ENCODE peak calls at places on chromosomes 13 and 19, in six cellular contexts. One of them, this sample, is unnamed.

GRCh38 chr13:50365300-50365682 is 350.0 kb downstream of the KCNRG start:
- DNase-seq in GM12865: no peak
- DNase-seq in mucosa of gallbladder: no peak
- DNase-seq in Right ventricle myocardium superior: no peak
- DNase-seq in stimulated activated naive CD4-positive, alpha-beta T cell: no peak
- DNase-seq in ecto neural progenitor cell: no peak
- DNase-seq in this sample: no peak

GRCh38 chr19:16615788-16616187 is 12.2 kb downstream of the MED26 start:
- DNase-seq in GM12865: peak; percentile 45
- DNase-seq in mucosa of gallbladder: no peak
- DNase-seq in Right ventricle myocardium superior: no peak
- DNase-seq in stimulated activated naive CD4-positive, alpha-beta T cell: no peak
- DNase-seq in ecto neural progenitor cell: no peak
- DNase-seq in this sample: no peak

GRCh38 chr13:24119593-24120508 is 40.7 kb upstream of the SPATA13 start:
- DNase-seq in GM12865: no peak
- DNase-seq in mucosa of gallbladder: peak; percentile 30
- DNase-seq in Right ventricle myocardium superior: no peak
- DNase-seq in stimulated activated naive CD4-positive, alpha-beta T cell: no peak
- DNase-seq in ecto neural progenitor cell: no peak
- DNase-seq in this sample: no peak

GRCh38 chr13:32126298-32126697 is 94.7 kb downstream of the FRY start:
- DNase-seq in GM12865: no peak
- DNase-seq in mucosa of gallbladder: no peak
- DNase-seq in Right ventricle myocardium superior: no peak
- DNase-seq in stimulated activated naive CD4-positive, alpha-beta T cell: no peak
- DNase-seq in ecto neural progenitor cell: no peak
- DNase-seq in this sample: no peak

GRCh38 chr13:48096670-48097069 is 1.8 kb upstream of the MED4 start:
- DNase-seq in GM12865: no peak
- DNase-seq in mucosa of gallbladder: no peak
- DNase-seq in Right ventricle myocardium superior: no peak
- DNase-seq in stimulated activated naive CD4-positive, alpha-beta T cell: no peak
- DNase-seq in ecto neural progenitor cell: no peak
- DNase-seq in this sample: no peak

GRCh38 chr13:23428183-23428528 is 5.3 kb downstream of the SACS start:
- DNase-seq in GM12865: no peak
- DNase-seq in mucosa of gallbladder: no peak
- DNase-seq in Right ventricle myocardium superior: no peak
- DNase-seq in stimulated activated naive CD4-positive, alpha-beta T cell: no peak
- DNase-seq in ecto neural progenitor cell: no peak
- DNase-seq in this sample: no peak

GRCh38 chr13:41496420-41497234 is 39.3 kb downstream of the RGCC start:
- DNase-seq in GM12865: no peak
- DNase-seq in mucosa of gallbladder: no peak
- DNase-seq in Right ventricle myocardium superior: no peak
- DNase-seq in stimulated activated naive CD4-positive, alpha-beta T cell: no peak
- DNase-seq in ecto neural progenitor cell: no peak
- DNase-seq in this sample: no peak

GRCh38 chr13:19586904-19587634 is 25.7 kb upstream of the TPTE2 start:
- DNase-seq in GM12865: peak; percentile 96
- DNase-seq in mucosa of gallbladder: peak; percentile 11
- DNase-seq in Right ventricle myocardium superior: peak; percentile 52
- DNase-seq in stimulated activated naive CD4-positive, alpha-beta T cell: peak; percentile 78
- DNase-seq in ecto neural progenitor cell: no peak
- DNase-seq in this sample: no peak

GRCh38 chr13:30679483-30680330 is 55.6 kb upstream of the ALOX5AP start:
- DNase-seq in GM12865: peak; percentile 51
- DNase-seq in mucosa of gallbladder: no peak
- DNase-seq in Right ventricle myocardium superior: no peak
- DNase-seq in stimulated activated naive CD4-positive, alpha-beta T cell: peak; percentile 27
- DNase-seq in ecto neural progenitor cell: no peak
- DNase-seq in this sample: no peak

GRCh38 chr19:35156673-35157014 is 2.1 kb downstream of the FXYD5 start:
- DNase-seq in GM12865: no peak
- DNase-seq in mucosa of gallbladder: no peak
- DNase-seq in Right ventricle myocardium superior: no peak
- DNase-seq in stimulated activated naive CD4-positive, alpha-beta T cell: peak; percentile 72
- DNase-seq in ecto neural progenitor cell: no peak
- DNase-seq in this sample: no peak

GRCh38 chr13:24627090-24627714 is 53.0 kb upstream of the ATP12A start:
- DNase-seq in GM12865: no peak
- DNase-seq in mucosa of gallbladder: no peak
- DNase-seq in Right ventricle myocardium superior: no peak
- DNase-seq in stimulated activated naive CD4-positive, alpha-beta T cell: no peak
- DNase-seq in ecto neural progenitor cell: peak; percentile 88
- DNase-seq in this sample: peak; percentile 46

GRCh38 chr13:110251227-110251791 is 55.6 kb downstream of the COL4A1 start:
- DNase-seq in GM12865: no peak
- DNase-seq in mucosa of gallbladder: no peak
- DNase-seq in Right ventricle myocardium superior: no peak
- DNase-seq in stimulated activated naive CD4-positive, alpha-beta T cell: no peak
- DNase-seq in ecto neural progenitor cell: no peak
- DNase-seq in this sample: peak; percentile 36

GRCh38 chr19:33022472-33023116 is 42.1 kb downstream of the RHPN2 start:
- DNase-seq in GM12865: no peak
- DNase-seq in mucosa of gallbladder: no peak
- DNase-seq in Right ventricle myocardium superior: no peak
- DNase-seq in stimulated activated naive CD4-positive, alpha-beta T cell: no peak
- DNase-seq in ecto neural progenitor cell: peak; percentile 71
- DNase-seq in this sample: no peak

GRCh38 chr13:24495151-24495729 is 17.3 kb downstream of the PARP4 start:
- DNase-seq in GM12865: no peak
- DNase-seq in mucosa of gallbladder: no peak
- DNase-seq in Right ventricle myocardium superior: no peak
- DNase-seq in stimulated activated naive CD4-positive, alpha-beta T cell: no peak
- DNase-seq in ecto neural progenitor cell: no peak
- DNase-seq in this sample: no peak

GRCh38 chr13:111955412-111955769 is 111.6 kb upstream of the SOX1 start:
- DNase-seq in GM12865: no peak
- DNase-seq in mucosa of gallbladder: no peak
- DNase-seq in Right ventricle myocardium superior: no peak
- DNase-seq in stimulated activated naive CD4-positive, alpha-beta T cell: no peak
- DNase-seq in ecto neural progenitor cell: peak; percentile 43
- DNase-seq in this sample: no peak

GRCh38 chr13:67416047-67416925 is 186.2 kb upstream of the PCDH9 start:
- DNase-seq in GM12865: peak; percentile 9
- DNase-seq in mucosa of gallbladder: no peak
- DNase-seq in Right ventricle myocardium superior: peak; percentile 26
- DNase-seq in stimulated activated naive CD4-positive, alpha-beta T cell: no peak
- DNase-seq in ecto neural progenitor cell: peak; percentile 72
- DNase-seq in this sample: no peak

GRCh38 chr19:24074720-24075119 is 12.3 kb upstream of the ZNF254 start:
- DNase-seq in GM12865: no peak
- DNase-seq in mucosa of gallbladder: no peak
- DNase-seq in Right ventricle myocardium superior: no peak
- DNase-seq in stimulated activated naive CD4-positive, alpha-beta T cell: no peak
- DNase-seq in ecto neural progenitor cell: no peak
- DNase-seq in this sample: no peak

GRCh38 chr19:7535035-7535992 is at the start of gene PNPLA6:
- DNase-seq in GM12865: peak; percentile 95
- DNase-seq in mucosa of gallbladder: peak; percentile 97
- DNase-seq in Right ventricle myocardium superior: peak; percentile 98
- DNase-seq in stimulated activated naive CD4-positive, alpha-beta T cell: peak; percentile 88
- DNase-seq in ecto neural progenitor cell: peak; percentile 96
- DNase-seq in this sample: peak; percentile 95

GRCh38 chr19:16078759-16079707 is 2.7 kb downstream of the TPM4 start:
- DNase-seq in GM12865: peak; percentile 95
- DNase-seq in mucosa of gallbladder: peak; percentile 86
- DNase-seq in Right ventricle myocardium superior: peak; percentile 76
- DNase-seq in stimulated activated naive CD4-positive, alpha-beta T cell: peak; percentile 85
- DNase-seq in ecto neural progenitor cell: no peak
- DNase-seq in this sample: no peak

GRCh38 chr19:17001603-17002183 is 24.9 kb downstream of the CPAMD8 start:
- DNase-seq in GM12865: no peak
- DNase-seq in mucosa of gallbladder: peak; percentile 13
- DNase-seq in Right ventricle myocardium superior: peak; percentile 56
- DNase-seq in stimulated activated naive CD4-positive, alpha-beta T cell: peak; percentile 85
- DNase-seq in ecto neural progenitor cell: no peak
- DNase-seq in this sample: no peak

GRCh38 chr13:105083986-105084385 is 1451.5 kb downstream of the EFNB2 start:
- DNase-seq in GM12865: no peak
- DNase-seq in mucosa of gallbladder: no peak
- DNase-seq in Right ventricle myocardium superior: no peak
- DNase-seq in stimulated activated naive CD4-positive, alpha-beta T cell: no peak
- DNase-seq in ecto neural progenitor cell: no peak
- DNase-seq in this sample: no peak

GRCh38 chr13:50149932-50150331 is 134.7 kb downstream of the KCNRG start:
- DNase-seq in GM12865: no peak
- DNase-seq in mucosa of gallbladder: peak; percentile 75
- DNase-seq in Right ventricle myocardium superior: no peak
- DNase-seq in stimulated activated naive CD4-positive, alpha-beta T cell: no peak
- DNase-seq in ecto neural progenitor cell: no peak
- DNase-seq in this sample: no peak

GRCh38 chr19:7832781-7833180 is 2.8 kb downstream of the EVI5L start:
- DNase-seq in GM12865: no peak
- DNase-seq in mucosa of gallbladder: no peak
- DNase-seq in Right ventricle myocardium superior: no peak
- DNase-seq in stimulated activated naive CD4-positive, alpha-beta T cell: no peak
- DNase-seq in ecto neural progenitor cell: no peak
- DNase-seq in this sample: no peak

GRCh38 chr19:12669272-12670158 is 2.9 kb downstream of the WDR83 start:
- DNase-seq in GM12865: peak; percentile 90
- DNase-seq in mucosa of gallbladder: peak; percentile 79
- DNase-seq in Right ventricle myocardium superior: peak; percentile 88
- DNase-seq in stimulated activated naive CD4-positive, alpha-beta T cell: peak; percentile 90
- DNase-seq in ecto neural progenitor cell: peak; percentile 82
- DNase-seq in this sample: peak; percentile 76

GRCh38 chr13:20128459-20128927 is 32.4 kb downstream of the GJA3 start:
- DNase-seq in GM12865: peak; percentile 12
- DNase-seq in mucosa of gallbladder: no peak
- DNase-seq in Right ventricle myocardium superior: no peak
- DNase-seq in stimulated activated naive CD4-positive, alpha-beta T cell: no peak
- DNase-seq in ecto neural progenitor cell: peak; percentile 51
- DNase-seq in this sample: no peak

GRCh38 chr13:20981370-20982095 is 79.0 kb upstream of the XPO4 start:
- DNase-seq in GM12865: no peak
- DNase-seq in mucosa of gallbladder: no peak
- DNase-seq in Right ventricle myocardium superior: no peak
- DNase-seq in stimulated activated naive CD4-positive, alpha-beta T cell: no peak
- DNase-seq in ecto neural progenitor cell: no peak
- DNase-seq in this sample: no peak

GRCh38 chr19:55597493-55597892 is 1.8 kb downstream of the FIZ1 start:
- DNase-seq in GM12865: no peak
- DNase-seq in mucosa of gallbladder: no peak
- DNase-seq in Right ventricle myocardium superior: no peak
- DNase-seq in stimulated activated naive CD4-positive, alpha-beta T cell: no peak
- DNase-seq in ecto neural progenitor cell: no peak
- DNase-seq in this sample: no peak

GRCh38 chr19:1234041-1234669 is 3.6 kb downstream of the CBARP start:
- DNase-seq in GM12865: no peak
- DNase-seq in mucosa of gallbladder: no peak
- DNase-seq in Right ventricle myocardium superior: no peak
- DNase-seq in stimulated activated naive CD4-positive, alpha-beta T cell: no peak
- DNase-seq in ecto neural progenitor cell: no peak
- DNase-seq in this sample: no peak

GRCh38 chr19:35756373-35757230 is at the start of gene HSPB6:
- DNase-seq in GM12865: no peak
- DNase-seq in mucosa of gallbladder: peak; percentile 65
- DNase-seq in Right ventricle myocardium superior: peak; percentile 88
- DNase-seq in stimulated activated naive CD4-positive, alpha-beta T cell: peak; percentile 9
- DNase-seq in ecto neural progenitor cell: no peak
- DNase-seq in this sample: peak; percentile 55

GRCh38 chr19:4083677-4084546 is 17.2 kb upstream of the ZBTB7A start:
- DNase-seq in GM12865: peak; percentile 66
- DNase-seq in mucosa of gallbladder: no peak
- DNase-seq in Right ventricle myocardium superior: no peak
- DNase-seq in stimulated activated naive CD4-positive, alpha-beta T cell: peak; percentile 21
- DNase-seq in ecto neural progenitor cell: no peak
- DNase-seq in this sample: no peak

GRCh38 chr19:35365303-35365702 is 5.6 kb upstream of the GPR42 start:
- DNase-seq in GM12865: no peak
- DNase-seq in mucosa of gallbladder: no peak
- DNase-seq in Right ventricle myocardium superior: no peak
- DNase-seq in stimulated activated naive CD4-positive, alpha-beta T cell: no peak
- DNase-seq in ecto neural progenitor cell: no peak
- DNase-seq in this sample: no peak

GRCh38 chr13:32443111-32443510 is 15.2 kb upstream of the N4BP2L1 start:
- DNase-seq in GM12865: peak; percentile 85
- DNase-seq in mucosa of gallbladder: peak; percentile 32
- DNase-seq in Right ventricle myocardium superior: no peak
- DNase-seq in stimulated activated naive CD4-positive, alpha-beta T cell: peak; percentile 29
- DNase-seq in ecto neural progenitor cell: no peak
- DNase-seq in this sample: no peak

GRCh38 chr19:36819130-36819630 is 19.0 kb downstream of the ZNF790 start:
- DNase-seq in GM12865: no peak
- DNase-seq in mucosa of gallbladder: no peak
- DNase-seq in Right ventricle myocardium superior: no peak
- DNase-seq in stimulated activated naive CD4-positive, alpha-beta T cell: no peak
- DNase-seq in ecto neural progenitor cell: no peak
- DNase-seq in this sample: no peak

GRCh38 chr19:47124937-47125668 is 5.5 kb upstream of the SAE1 start:
- DNase-seq in GM12865: peak; percentile 71
- DNase-seq in mucosa of gallbladder: no peak
- DNase-seq in Right ventricle myocardium superior: no peak
- DNase-seq in stimulated activated naive CD4-positive, alpha-beta T cell: peak; percentile 49
- DNase-seq in ecto neural progenitor cell: no peak
- DNase-seq in this sample: no peak

GRCh38 chr19:47573076-47574026 is at the start of gene ZNF541:
- DNase-seq in GM12865: no peak
- DNase-seq in mucosa of gallbladder: peak; percentile 68
- DNase-seq in Right ventricle myocardium superior: peak; percentile 81
- DNase-seq in stimulated activated naive CD4-positive, alpha-beta T cell: peak; percentile 90
- DNase-seq in ecto neural progenitor cell: no peak
- DNase-seq in this sample: no peak

GRCh38 chr19:32406161-32407003 is 812 bp downstream of the DPY19L3 start:
- DNase-seq in GM12865: no peak
- DNase-seq in mucosa of gallbladder: no peak
- DNase-seq in Right ventricle myocardium superior: no peak
- DNase-seq in stimulated activated naive CD4-positive, alpha-beta T cell: no peak
- DNase-seq in ecto neural progenitor cell: no peak
- DNase-seq in this sample: no peak

GRCh38 chr13:39107484-39108040 is 69.3 kb downstream of the NHLRC3 start:
- DNase-seq in GM12865: no peak
- DNase-seq in mucosa of gallbladder: no peak
- DNase-seq in Right ventricle myocardium superior: no peak
- DNase-seq in stimulated activated naive CD4-positive, alpha-beta T cell: no peak
- DNase-seq in ecto neural progenitor cell: no peak
- DNase-seq in this sample: no peak

GRCh38 chr13:93861818-93862217 is 617.7 kb downstream of the DCT start:
- DNase-seq in GM12865: no peak
- DNase-seq in mucosa of gallbladder: no peak
- DNase-seq in Right ventricle myocardium superior: no peak
- DNase-seq in stimulated activated naive CD4-positive, alpha-beta T cell: no peak
- DNase-seq in ecto neural progenitor cell: no peak
- DNase-seq in this sample: no peak

GRCh38 chr19:46049597-46049996 is 8.8 kb upstream of the IGFL4 start:
- DNase-seq in GM12865: peak; percentile 3
- DNase-seq in mucosa of gallbladder: no peak
- DNase-seq in Right ventricle myocardium superior: no peak
- DNase-seq in stimulated activated naive CD4-positive, alpha-beta T cell: no peak
- DNase-seq in ecto neural progenitor cell: no peak
- DNase-seq in this sample: no peak

GRCh38 chr13:83008496-83008895 is 873.8 kb downstream of the SLITRK1 start:
- DNase-seq in GM12865: no peak
- DNase-seq in mucosa of gallbladder: no peak
- DNase-seq in Right ventricle myocardium superior: no peak
- DNase-seq in stimulated activated naive CD4-positive, alpha-beta T cell: no peak
- DNase-seq in ecto neural progenitor cell: no peak
- DNase-seq in this sample: no peak

This sample was measured in mesothelial cell of epicardium.